ENCODE peak calls at places on chromosomes 1 and 21, in six cellular contexts. One of them, this sample, is unnamed.

GRCh38 chr1:177385760-177386698 is 215.3 kb downstream of the BRINP2 start:
- DNase-seq in T47D: no peak
- DNase-seq in HEK293T: no peak
- DNase-seq in midbrain: no peak
- DNase-seq in activated T-cell treated with anti-CD3 and anti-CD28 coated beads, Interleukin-2, amount 50 U/mL, for 1 hour: no peak
- DNase-seq in activated naive CD8-positive, alpha-beta T cell treated with anti-CD3 and anti-CD28 coated beads, Interleukin-2, amount 50 U/mL, for 16 hours: no peak
- DNase-seq in this sample: no peak

GRCh38 chr1:204292733-204293132 is 67.0 kb downstream of the PLEKHA6 start:
- DNase-seq in midbrain: no peak
- DNase-seq in T47D: no peak
- DNase-seq in HEK293T: no peak
- DNase-seq in activated naive CD8-positive, alpha-beta T cell treated with anti-CD3 and anti-CD28 coated beads, Interleukin-2, amount 50 U/mL, for 16 hours: no peak
- DNase-seq in activated T-cell treated with anti-CD3 and anti-CD28 coated beads, Interleukin-2, amount 50 U/mL, for 1 hour: no peak
- DNase-seq in this sample: no peak

GRCh38 chr1:226656601-226657277 is 82.3 kb downstream of the ITPKB start:
- DNase-seq in activated T-cell treated with anti-CD3 and anti-CD28 coated beads, Interleukin-2, amount 50 U/mL, for 1 hour: peak
- DNase-seq in T47D: no peak
- DNase-seq in midbrain: no peak
- DNase-seq in activated naive CD8-positive, alpha-beta T cell treated with anti-CD3 and anti-CD28 coated beads, Interleukin-2, amount 50 U/mL, for 16 hours: no peak
- DNase-seq in HEK293T: no peak
- DNase-seq in this sample: no peak

GRCh38 chr1:164702664-164703063 is 143.7 kb downstream of the PBX1 start:
- DNase-seq in activated T-cell treated with anti-CD3 and anti-CD28 coated beads, Interleukin-2, amount 50 U/mL, for 1 hour: no peak
- DNase-seq in midbrain: no peak
- DNase-seq in activated naive CD8-positive, alpha-beta T cell treated with anti-CD3 and anti-CD28 coated beads, Interleukin-2, amount 50 U/mL, for 16 hours: no peak
- DNase-seq in HEK293T: no peak
- DNase-seq in T47D: no peak
- DNase-seq in this sample: no peak

GRCh38 chr1:100100202-100100601 is 32.5 kb downstream of the SASS6 start:
- DNase-seq in activated T-cell treated with anti-CD3 and anti-CD28 coated beads, Interleukin-2, amount 50 U/mL, for 1 hour: no peak
- DNase-seq in HEK293T: no peak
- DNase-seq in midbrain: no peak
- DNase-seq in activated naive CD8-positive, alpha-beta T cell treated with anti-CD3 and anti-CD28 coated beads, Interleukin-2, amount 50 U/mL, for 16 hours: no peak
- DNase-seq in T47D: no peak
- DNase-seq in this sample: no peak

GRCh38 chr1:96660503-96660902 is 61.1 kb upstream of the PTBP2 start:
- DNase-seq in activated T-cell treated with anti-CD3 and anti-CD28 coated beads, Interleukin-2, amount 50 U/mL, for 1 hour: no peak
- DNase-seq in HEK293T: no peak
- DNase-seq in T47D: no peak
- DNase-seq in activated naive CD8-positive, alpha-beta T cell treated with anti-CD3 and anti-CD28 coated beads, Interleukin-2, amount 50 U/mL, for 16 hours: no peak
- DNase-seq in midbrain: no peak
- DNase-seq in this sample: no peak

GRCh38 chr1:158043232-158043631 is 49.8 kb downstream of the KIRREL1 start:
- DNase-seq in HEK293T: no peak
- DNase-seq in T47D: no peak
- DNase-seq in activated T-cell treated with anti-CD3 and anti-CD28 coated beads, Interleukin-2, amount 50 U/mL, for 1 hour: no peak
- DNase-seq in midbrain: no peak
- DNase-seq in activated naive CD8-positive, alpha-beta T cell treated with anti-CD3 and anti-CD28 coated beads, Interleukin-2, amount 50 U/mL, for 16 hours: no peak
- DNase-seq in this sample: no peak

GRCh38 chr21:23543334-23543733 is 2063.9 kb downstream of the MRPL39 start:
- DNase-seq in T47D: no peak
- DNase-seq in HEK293T: no peak
- DNase-seq in midbrain: no peak
- DNase-seq in activated naive CD8-positive, alpha-beta T cell treated with anti-CD3 and anti-CD28 coated beads, Interleukin-2, amount 50 U/mL, for 16 hours: no peak
- DNase-seq in activated T-cell treated with anti-CD3 and anti-CD28 coated beads, Interleukin-2, amount 50 U/mL, for 1 hour: no peak
- DNase-seq in this sample: no peak

GRCh38 chr1:23040509-23040908 is 21.2 kb downstream of the KDM1A start:
- DNase-seq in HEK293T: no peak
- DNase-seq in T47D: no peak
- DNase-seq in midbrain: no peak
- DNase-seq in activated T-cell treated with anti-CD3 and anti-CD28 coated beads, Interleukin-2, amount 50 U/mL, for 1 hour: no peak
- DNase-seq in activated naive CD8-positive, alpha-beta T cell treated with anti-CD3 and anti-CD28 coated beads, Interleukin-2, amount 50 U/mL, for 16 hours: no peak
- DNase-seq in this sample: no peak

GRCh38 chr1:113674591-113674990 is 84.7 kb downstream of the PHTF1 start:
- DNase-seq in activated T-cell treated with anti-CD3 and anti-CD28 coated beads, Interleukin-2, amount 50 U/mL, for 1 hour: no peak
- DNase-seq in activated naive CD8-positive, alpha-beta T cell treated with anti-CD3 and anti-CD28 coated beads, Interleukin-2, amount 50 U/mL, for 16 hours: no peak
- DNase-seq in midbrain: no peak
- DNase-seq in T47D: peak
- DNase-seq in HEK293T: no peak
- DNase-seq in this sample: no peak

GRCh38 chr1:170145691-170146676 is at the start of gene NTMT2:
- DNase-seq in midbrain: no peak
- DNase-seq in HEK293T: no peak
- DNase-seq in T47D: no peak
- DNase-seq in activated naive CD8-positive, alpha-beta T cell treated with anti-CD3 and anti-CD28 coated beads, Interleukin-2, amount 50 U/mL, for 16 hours: no peak
- DNase-seq in activated T-cell treated with anti-CD3 and anti-CD28 coated beads, Interleukin-2, amount 50 U/mL, for 1 hour: no peak
- DNase-seq in this sample: no peak

This sample was measured in central memory CD8-positive, alpha-beta T cell.